ENCODE peak calls at places on chromosomes 3 and 15, in eight cellular contexts. One of them, this sample, is unnamed.

GRCh38 chr15:99407716-99408115 is 156.4 kb downstream of the LRRC28 start:
- DNase-seq in PC-9: no peak
- DNase-seq in neural progenitor cell: no peak
- DNase-seq in OCI-LY7: no peak
- DNase-seq in RWPE1: no peak
- DNase-seq in ovary: no peak
- DNase-seq in thoracic aorta: no peak
- DNase-seq in CD8-positive, alpha-beta T cell: no peak
- DNase-seq in this sample: no peak

GRCh38 chr3:78604328-78604727 is 1163.5 kb downstream of the ROBO1 start:
- DNase-seq in PC-9: no peak
- DNase-seq in neural progenitor cell: peak; percentile 4
- DNase-seq in OCI-LY7: no peak
- DNase-seq in RWPE1: peak; percentile 1
- DNase-seq in ovary: no peak
- DNase-seq in thoracic aorta: no peak
- DNase-seq in CD8-positive, alpha-beta T cell: no peak
- DNase-seq in this sample: no peak

GRCh38 chr3:147383617-147384016 is 22.7 kb downstream of the ZIC4 start:
- DNase-seq in PC-9: no peak
- DNase-seq in neural progenitor cell: peak; percentile 68
- DNase-seq in OCI-LY7: no peak
- DNase-seq in RWPE1: no peak
- DNase-seq in ovary: no peak
- DNase-seq in thoracic aorta: no peak
- DNase-seq in CD8-positive, alpha-beta T cell: no peak
- DNase-seq in this sample: no peak

GRCh38 chr15:78996876-78997275 is 52.0 kb upstream of the CTSH start:
- DNase-seq in PC-9: peak; percentile 35
- DNase-seq in neural progenitor cell: no peak
- DNase-seq in OCI-LY7: no peak
- DNase-seq in RWPE1: peak; percentile 12
- DNase-seq in ovary: no peak
- DNase-seq in thoracic aorta: no peak
- DNase-seq in CD8-positive, alpha-beta T cell: no peak
- DNase-seq in this sample: no peak

GRCh38 chr15:58331903-58332675 is 99.7 kb upstream of the LIPC start:
- DNase-seq in PC-9: peak; percentile 96
- DNase-seq in neural progenitor cell: peak; percentile 38
- DNase-seq in OCI-LY7: peak; percentile 54
- DNase-seq in RWPE1: peak; percentile 96
- DNase-seq in ovary: peak; percentile 96
- DNase-seq in thoracic aorta: peak; percentile 89
- DNase-seq in CD8-positive, alpha-beta T cell: peak; percentile 81
- DNase-seq in this sample: peak; percentile 40

GRCh38 chr3:161070252-161070930 is 34.8 kb downstream of the B3GALNT1 start:
- DNase-seq in PC-9: peak; percentile 31
- DNase-seq in neural progenitor cell: peak; percentile 19
- DNase-seq in OCI-LY7: no peak
- DNase-seq in RWPE1: no peak
- DNase-seq in ovary: no peak
- DNase-seq in thoracic aorta: no peak
- DNase-seq in CD8-positive, alpha-beta T cell: no peak
- DNase-seq in this sample: no peak

GRCh38 chr3:195553268-195553667 is 10.1 kb upstream of the PPP1R2 start:
- DNase-seq in PC-9: no peak
- DNase-seq in neural progenitor cell: no peak
- DNase-seq in OCI-LY7: no peak
- DNase-seq in RWPE1: no peak
- DNase-seq in ovary: no peak
- DNase-seq in thoracic aorta: no peak
- DNase-seq in CD8-positive, alpha-beta T cell: no peak
- DNase-seq in this sample: no peak

GRCh38 chr3:110984456-110985250 is 87.0 kb upstream of the NECTIN3 start:
- DNase-seq in PC-9: no peak
- DNase-seq in neural progenitor cell: no peak
- DNase-seq in OCI-LY7: no peak
- DNase-seq in RWPE1: no peak
- DNase-seq in ovary: no peak
- DNase-seq in thoracic aorta: no peak
- DNase-seq in CD8-positive, alpha-beta T cell: no peak
- DNase-seq in this sample: no peak

GRCh38 chr3:136644200-136644599 is 108.0 kb downstream of the STAG1 start:
- DNase-seq in PC-9: no peak
- DNase-seq in neural progenitor cell: no peak
- DNase-seq in OCI-LY7: no peak
- DNase-seq in RWPE1: no peak
- DNase-seq in ovary: no peak
- DNase-seq in thoracic aorta: no peak
- DNase-seq in CD8-positive, alpha-beta T cell: no peak
- DNase-seq in this sample: no peak

GRCh38 chr3:24296441-24297205 is 198.0 kb downstream of the THRB start:
- DNase-seq in PC-9: no peak
- DNase-seq in neural progenitor cell: peak; percentile 16
- DNase-seq in OCI-LY7: no peak
- DNase-seq in RWPE1: no peak
- DNase-seq in ovary: no peak
- DNase-seq in thoracic aorta: no peak
- DNase-seq in CD8-positive, alpha-beta T cell: no peak
- DNase-seq in this sample: no peak

GRCh38 chr3:135622215-135622614 is 343.3 kb upstream of the PPP2R3A start:
- DNase-seq in PC-9: no peak
- DNase-seq in neural progenitor cell: no peak
- DNase-seq in OCI-LY7: no peak
- DNase-seq in RWPE1: no peak
- DNase-seq in ovary: no peak
- DNase-seq in thoracic aorta: no peak
- DNase-seq in CD8-positive, alpha-beta T cell: no peak
- DNase-seq in this sample: no peak

GRCh38 chr15:68617001-68617400 is 38.2 kb downstream of the CORO2B start:
- DNase-seq in PC-9: no peak
- DNase-seq in neural progenitor cell: no peak
- DNase-seq in OCI-LY7: no peak
- DNase-seq in RWPE1: no peak
- DNase-seq in ovary: peak; percentile 58
- DNase-seq in thoracic aorta: no peak
- DNase-seq in CD8-positive, alpha-beta T cell: no peak
- DNase-seq in this sample: no peak

GRCh38 chr3:150237490-150237889 is 170.6 kb upstream of the TSC22D2 start:
- DNase-seq in PC-9: peak; percentile 75
- DNase-seq in neural progenitor cell: no peak
- DNase-seq in OCI-LY7: no peak
- DNase-seq in RWPE1: peak; percentile 84
- DNase-seq in ovary: no peak
- DNase-seq in thoracic aorta: peak; percentile 31
- DNase-seq in CD8-positive, alpha-beta T cell: no peak
- DNase-seq in this sample: no peak

DNA sequence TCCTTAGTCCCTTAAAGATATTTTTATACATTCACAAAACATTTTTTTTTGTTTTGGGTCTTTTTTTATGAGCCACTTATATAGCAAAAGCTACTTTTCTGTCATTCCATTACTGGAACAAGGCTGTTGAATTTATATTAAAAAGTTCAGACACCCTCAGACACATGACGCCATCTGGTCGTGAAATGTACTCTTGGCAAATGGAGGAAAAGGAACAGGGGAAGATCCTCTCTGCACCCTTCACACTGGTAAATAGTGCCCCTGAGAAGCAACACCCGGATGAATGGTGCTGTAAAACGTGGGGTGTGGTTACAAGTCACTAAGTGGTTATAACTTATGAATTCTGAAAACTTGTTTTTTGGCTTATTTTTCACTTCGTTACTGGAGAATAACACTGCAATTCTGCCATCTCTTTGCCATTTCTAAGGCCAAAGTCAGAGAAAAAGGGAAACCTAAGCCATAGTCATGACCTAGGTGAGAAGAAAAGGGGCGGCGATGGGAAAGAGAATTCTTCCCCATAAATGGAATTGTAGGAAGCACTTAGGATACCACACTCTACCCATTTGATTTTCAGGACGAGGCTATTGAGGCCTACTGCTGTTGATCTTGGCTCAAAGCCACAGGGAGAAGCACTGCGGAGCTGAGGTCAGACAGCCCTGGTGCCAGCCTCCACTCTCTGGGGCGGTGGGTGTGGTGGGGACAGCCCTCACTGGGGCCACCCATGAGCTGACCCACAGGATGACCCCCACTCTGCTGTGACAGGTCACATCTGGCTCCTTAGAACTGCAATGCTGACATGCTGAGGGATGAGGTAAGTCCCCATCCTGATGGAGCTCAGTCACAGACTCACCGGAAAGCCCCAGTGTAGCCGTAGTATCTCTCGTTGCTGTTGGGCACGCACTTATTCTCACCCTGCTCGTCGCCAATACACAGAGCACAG is 21.8 kb downstream of the LTF start:
- DNase-seq in PC-9: peak; percentile 46
- DNase-seq in neural progenitor cell: peak; percentile 60
- DNase-seq in OCI-LY7: no peak
- DNase-seq in RWPE1: peak; percentile 37
- DNase-seq in ovary: peak; percentile 50
- DNase-seq in thoracic aorta: no peak
- DNase-seq in CD8-positive, alpha-beta T cell: no peak
- DNase-seq in this sample: no peak
- TF ChIP-seq CTCF in PC-9: peak; percentile 77
- TF ChIP-seq CTCF in neural progenitor cell: peak; percentile 66
- TF ChIP-seq CTCF in OCI-LY7: no peak
- TF ChIP-seq CTCF in RWPE1: peak; percentile 68
- TF ChIP-seq CTCF in ovary: no peak
- TF ChIP-seq CTCF in thoracic aorta: no peak
- TF ChIP-seq CTCF in CD8-positive, alpha-beta T cell: no peak
- TF ChIP-seq CTCF in this sample: peak; percentile 62

DNA sequence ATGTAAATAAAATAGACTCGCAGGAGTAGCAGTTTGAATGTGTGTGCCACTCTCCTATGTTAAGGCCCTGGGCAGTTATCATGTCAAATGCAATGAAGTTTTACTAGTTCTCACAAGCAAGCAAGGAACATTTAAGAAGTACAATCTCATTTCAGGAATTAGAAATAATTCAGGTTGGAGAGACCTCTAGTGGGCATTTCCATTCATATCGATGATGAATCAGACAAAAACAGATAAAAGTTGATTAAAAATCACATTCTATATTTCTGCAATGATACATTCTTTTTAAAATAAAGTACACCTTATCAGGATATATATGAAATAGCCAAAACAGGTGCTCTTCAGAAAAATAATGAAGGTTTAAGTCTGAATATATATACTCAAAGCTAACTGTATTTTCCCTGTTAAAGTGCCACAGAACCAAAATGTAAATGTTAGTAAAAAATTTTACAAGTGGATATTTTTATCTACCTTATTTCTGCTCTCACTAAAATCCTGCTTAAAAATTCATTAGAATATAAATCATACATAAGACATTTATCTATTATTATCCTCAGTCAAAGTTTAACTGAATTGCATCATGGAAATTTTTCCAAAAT is 492.4 kb upstream of the FRG2C start:
- DNase-seq in PC-9: no peak
- DNase-seq in neural progenitor cell: peak; percentile 31
- DNase-seq in OCI-LY7: peak; percentile 11
- DNase-seq in RWPE1: no peak
- DNase-seq in ovary: no peak
- DNase-seq in thoracic aorta: no peak
- DNase-seq in CD8-positive, alpha-beta T cell: no peak
- DNase-seq in this sample: no peak
- TF ChIP-seq CTCF in PC-9: peak; percentile 53
- TF ChIP-seq CTCF in neural progenitor cell: peak; percentile 71
- TF ChIP-seq CTCF in OCI-LY7: peak; percentile 77
- TF ChIP-seq CTCF in RWPE1: peak; percentile 45
- TF ChIP-seq CTCF in ovary: no peak
- TF ChIP-seq CTCF in thoracic aorta: no peak
- TF ChIP-seq CTCF in CD8-positive, alpha-beta T cell: no peak
- TF ChIP-seq CTCF in this sample: peak; percentile 42

GRCh38 chr3:139509631-139510030 is 29.9 kb downstream of the RBP1 start:
- DNase-seq in PC-9: no peak
- DNase-seq in neural progenitor cell: no peak
- DNase-seq in OCI-LY7: no peak
- DNase-seq in RWPE1: no peak
- DNase-seq in ovary: no peak
- DNase-seq in thoracic aorta: no peak
- DNase-seq in CD8-positive, alpha-beta T cell: no peak
- DNase-seq in this sample: no peak

GRCh38 chr3:139506792-139507191 is 30.5 kb upstream of the RBP2 start:
- DNase-seq in PC-9: no peak
- DNase-seq in neural progenitor cell: peak; percentile 12
- DNase-seq in OCI-LY7: no peak
- DNase-seq in RWPE1: no peak
- DNase-seq in ovary: no peak
- DNase-seq in thoracic aorta: no peak
- DNase-seq in CD8-positive, alpha-beta T cell: no peak
- DNase-seq in this sample: no peak

DNA sequence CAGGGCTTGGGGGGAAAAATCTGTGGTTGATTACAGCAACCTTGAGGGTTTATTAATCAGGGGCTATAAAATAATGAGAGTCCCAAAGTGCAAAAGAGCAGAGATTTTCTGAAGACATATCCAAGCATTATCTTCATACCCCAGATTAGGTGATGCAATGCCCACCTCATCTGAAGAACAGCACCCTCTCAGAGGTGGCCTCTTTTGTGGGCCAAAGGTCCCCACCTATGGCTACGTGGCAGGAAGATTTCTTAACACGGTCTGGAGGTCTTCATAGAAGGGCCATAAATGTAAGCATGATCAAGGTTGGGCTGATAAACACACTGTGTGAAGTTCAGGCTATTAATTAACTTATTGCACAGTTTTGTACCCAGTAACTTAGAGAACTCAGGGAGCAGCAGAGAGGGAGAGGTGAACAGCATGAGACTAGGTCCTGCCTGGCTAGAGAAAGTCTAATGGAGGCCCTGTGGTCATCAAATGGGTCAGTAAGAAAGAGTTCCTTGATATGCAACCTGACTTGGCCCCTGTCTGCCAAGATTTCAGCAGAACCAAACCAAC is 29.6 kb upstream of the RBP2 start:
- DNase-seq in PC-9: no peak
- DNase-seq in neural progenitor cell: no peak
- DNase-seq in OCI-LY7: no peak
- DNase-seq in RWPE1: no peak
- DNase-seq in ovary: no peak
- DNase-seq in thoracic aorta: no peak
- DNase-seq in CD8-positive, alpha-beta T cell: no peak
- DNase-seq in this sample: no peak
- TF ChIP-seq CTCF in PC-9: no peak
- TF ChIP-seq CTCF in neural progenitor cell: no peak
- TF ChIP-seq CTCF in OCI-LY7: no peak
- TF ChIP-seq CTCF in RWPE1: no peak
- TF ChIP-seq CTCF in ovary: no peak
- TF ChIP-seq CTCF in thoracic aorta: no peak
- TF ChIP-seq CTCF in CD8-positive, alpha-beta T cell: no peak
- TF ChIP-seq CTCF in this sample: no peak

DNA sequence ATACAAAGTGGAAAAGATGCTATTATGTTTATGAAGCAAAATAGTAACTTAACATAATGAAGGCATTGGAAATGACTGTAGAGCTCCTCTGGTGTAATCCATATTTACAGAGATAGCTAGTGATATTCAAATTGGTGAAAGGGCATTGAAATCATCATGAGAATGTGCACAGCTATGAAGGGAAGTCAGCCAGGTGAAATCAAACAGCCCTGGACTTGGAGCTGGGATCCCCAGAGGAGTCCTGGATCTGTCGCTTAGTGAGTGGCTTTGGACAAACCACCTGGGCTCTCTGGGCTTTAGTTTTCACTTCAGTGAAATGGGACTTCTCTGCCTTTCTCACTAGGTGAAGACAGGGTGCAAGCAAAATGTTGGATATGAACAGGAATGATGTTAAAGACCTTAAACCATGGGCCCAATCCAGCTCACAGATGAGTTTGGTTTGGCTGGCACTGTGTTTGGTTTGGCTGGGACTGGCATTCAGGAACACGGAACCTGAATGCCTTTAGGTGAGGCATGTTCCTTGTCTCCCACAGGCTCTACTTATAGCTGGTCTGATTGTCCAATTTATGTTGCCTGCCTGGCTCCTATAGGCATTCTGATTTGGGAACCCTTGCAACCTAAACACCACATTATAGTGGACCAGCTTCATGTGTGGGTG is 110.5 kb upstream of the TNFAIP8L3 start:
- DNase-seq in PC-9: no peak
- DNase-seq in neural progenitor cell: no peak
- DNase-seq in OCI-LY7: no peak
- DNase-seq in RWPE1: no peak
- DNase-seq in ovary: no peak
- DNase-seq in thoracic aorta: no peak
- DNase-seq in CD8-positive, alpha-beta T cell: no peak
- DNase-seq in this sample: no peak
- TF ChIP-seq CTCF in PC-9: no peak
- TF ChIP-seq CTCF in neural progenitor cell: no peak
- TF ChIP-seq CTCF in OCI-LY7: no peak
- TF ChIP-seq CTCF in RWPE1: no peak
- TF ChIP-seq CTCF in ovary: no peak
- TF ChIP-seq CTCF in thoracic aorta: no peak
- TF ChIP-seq CTCF in CD8-positive, alpha-beta T cell: no peak
- TF ChIP-seq CTCF in this sample: no peak